ENCODE peak calls at places on chromosomes 1 and 21, in four cellular contexts. One of them, this sample, is unnamed.

GRCh38 chr1:24849653-24850295 is 80.3 kb downstream of the RUNX3 start:
- DNase-seq in CD8-positive, alpha-beta T cell: no peak
- DNase-seq in endothelial cell: peak
- DNase-seq in WTC11: no peak
- DNase-seq in this sample: no peak

GRCh38 chr1:34879230-34879629 is 19.7 kb upstream of the SMIM12 start:
- DNase-seq in CD8-positive, alpha-beta T cell: no peak
- DNase-seq in endothelial cell: no peak
- DNase-seq in WTC11: peak
- DNase-seq in this sample: no peak

GRCh38 chr1:23614128-23614660 is 54.9 kb upstream of the ID3 start:
- DNase-seq in CD8-positive, alpha-beta T cell: no peak
- DNase-seq in WTC11: no peak
- DNase-seq in endothelial cell: no peak
- DNase-seq in this sample: no peak

GRCh38 chr1:65953170-65953569 is 160.5 kb downstream of the PDE4B start:
- DNase-seq in endothelial cell: no peak
- DNase-seq in CD8-positive, alpha-beta T cell: no peak
- DNase-seq in WTC11: no peak
- DNase-seq in this sample: no peak

GRCh38 chr21:44677881-44678280 is 4.1 kb downstream of the KRTAP12-1 start:
- DNase-seq in CD8-positive, alpha-beta T cell: no peak
- DNase-seq in WTC11: no peak
- DNase-seq in endothelial cell: no peak
- DNase-seq in this sample: no peak

GRCh38 chr1:85411567-85412312 is 53.2 kb downstream of the DDAH1 start:
- DNase-seq in endothelial cell: no peak
- DNase-seq in WTC11: no peak
- DNase-seq in CD8-positive, alpha-beta T cell: no peak
- DNase-seq in this sample: no peak

GRCh38 chr1:61051455-61052392 is 30.6 kb upstream of the NFIA start:
- DNase-seq in WTC11: peak
- DNase-seq in endothelial cell: no peak
- DNase-seq in CD8-positive, alpha-beta T cell: no peak
- DNase-seq in this sample: peak

GRCh38 chr1:16067127-16067768 is 6.2 kb downstream of the FAM131C start:
- DNase-seq in endothelial cell: no peak
- DNase-seq in CD8-positive, alpha-beta T cell: no peak
- DNase-seq in WTC11: no peak
- DNase-seq in this sample: no peak

GRCh38 chr1:204384636-204385354 is 25.1 kb upstream of the PLEKHA6 start:
- DNase-seq in endothelial cell: no peak
- DNase-seq in WTC11: no peak
- DNase-seq in CD8-positive, alpha-beta T cell: no peak
- DNase-seq in this sample: no peak

GRCh38 chr1:204380293-204380831 is 20.6 kb upstream of the PLEKHA6 start:
- DNase-seq in CD8-positive, alpha-beta T cell: no peak
- DNase-seq in WTC11: no peak
- DNase-seq in endothelial cell: no peak
- DNase-seq in this sample: no peak

GRCh38 chr1:204382714-204383083 is 23.0 kb upstream of the PLEKHA6 start:
- DNase-seq in WTC11: no peak
- DNase-seq in CD8-positive, alpha-beta T cell: no peak
- DNase-seq in endothelial cell: no peak
- DNase-seq in this sample: no peak

GRCh38 chr1:204377800-204378608 is 18.3 kb upstream of the PLEKHA6 start:
- DNase-seq in WTC11: peak
- DNase-seq in CD8-positive, alpha-beta T cell: peak
- DNase-seq in endothelial cell: peak
- DNase-seq in this sample: peak

DNA sequence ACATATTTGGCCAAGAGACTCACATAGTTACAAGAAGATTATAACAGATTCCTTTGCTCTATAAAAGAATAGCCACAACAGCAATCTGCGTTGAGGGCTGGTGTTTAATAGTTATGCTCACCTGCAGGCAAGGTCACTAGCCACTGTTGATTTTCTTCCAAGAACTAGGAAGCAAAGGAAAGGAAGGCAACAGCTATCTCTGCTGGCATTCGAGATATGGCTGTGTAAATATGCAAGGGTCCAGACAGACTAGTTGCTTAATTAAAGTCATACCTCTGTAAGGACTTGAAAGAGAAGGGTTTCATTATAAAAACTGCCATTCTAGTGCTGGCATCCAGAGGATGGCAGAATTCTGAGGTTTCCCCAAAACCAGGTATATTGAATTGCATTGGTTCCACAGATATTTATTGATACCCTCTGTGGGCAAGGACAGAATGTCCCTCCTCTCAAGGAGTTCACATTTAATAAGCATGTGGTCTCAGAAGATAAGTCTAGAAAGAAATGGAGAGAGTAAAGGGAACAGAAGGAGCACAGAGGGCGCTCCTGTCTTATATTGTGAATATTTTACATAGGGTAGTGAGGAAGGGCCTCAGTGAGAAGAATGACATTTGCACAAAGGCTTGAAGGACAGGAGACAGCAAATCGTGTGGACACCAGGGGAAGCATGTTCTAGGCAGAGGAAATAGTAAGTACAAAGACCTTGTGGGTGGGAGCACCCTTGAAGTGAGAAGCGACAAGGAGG is 23.6 kb upstream of the PLEKHA6 start:
- DNase-seq in WTC11: no peak
- DNase-seq in endothelial cell: no peak
- DNase-seq in CD8-positive, alpha-beta T cell: no peak
- DNase-seq in this sample: no peak
- TF ChIP-seq CTCF in WTC11: no peak
- TF ChIP-seq CTCF in endothelial cell: no peak
- TF ChIP-seq CTCF in CD8-positive, alpha-beta T cell: no peak
- TF ChIP-seq CTCF in this sample: no peak

DNA sequence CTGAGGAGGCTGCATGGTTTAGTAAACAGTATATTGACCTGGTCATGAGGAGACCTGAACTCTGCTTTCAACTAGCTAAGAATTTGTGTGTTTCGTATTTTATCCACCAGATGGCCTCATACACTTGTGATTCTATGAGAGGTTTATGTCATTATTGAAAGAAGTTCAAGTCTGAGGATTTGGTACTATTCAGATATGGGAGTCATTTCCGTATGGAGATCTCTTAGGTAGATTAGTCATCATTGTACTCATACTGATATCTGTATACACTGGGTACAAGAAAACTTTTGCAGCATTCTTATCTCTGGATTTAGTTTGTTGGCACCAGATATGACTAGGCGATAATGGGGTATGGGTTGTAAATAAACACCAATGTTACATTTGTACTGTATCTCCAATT is 26.6 kb downstream of the ATF6 start:
- DNase-seq in WTC11: no peak
- DNase-seq in endothelial cell: no peak
- DNase-seq in CD8-positive, alpha-beta T cell: no peak
- DNase-seq in this sample: peak
- TF ChIP-seq CTCF in WTC11: peak
- TF ChIP-seq CTCF in endothelial cell: peak
- TF ChIP-seq CTCF in CD8-positive, alpha-beta T cell: peak
- TF ChIP-seq CTCF in this sample: peak

GRCh38 chr1:38090796-38091195 is 44.2 kb upstream of the POU3F1 start:
- DNase-seq in WTC11: no peak
- DNase-seq in endothelial cell: no peak
- DNase-seq in CD8-positive, alpha-beta T cell: no peak
- DNase-seq in this sample: no peak
- TF ChIP-seq CTCF in WTC11: no peak
- TF ChIP-seq CTCF in endothelial cell: no peak
- TF ChIP-seq CTCF in CD8-positive, alpha-beta T cell: no peak
- TF ChIP-seq CTCF in this sample: no peak

DNA sequence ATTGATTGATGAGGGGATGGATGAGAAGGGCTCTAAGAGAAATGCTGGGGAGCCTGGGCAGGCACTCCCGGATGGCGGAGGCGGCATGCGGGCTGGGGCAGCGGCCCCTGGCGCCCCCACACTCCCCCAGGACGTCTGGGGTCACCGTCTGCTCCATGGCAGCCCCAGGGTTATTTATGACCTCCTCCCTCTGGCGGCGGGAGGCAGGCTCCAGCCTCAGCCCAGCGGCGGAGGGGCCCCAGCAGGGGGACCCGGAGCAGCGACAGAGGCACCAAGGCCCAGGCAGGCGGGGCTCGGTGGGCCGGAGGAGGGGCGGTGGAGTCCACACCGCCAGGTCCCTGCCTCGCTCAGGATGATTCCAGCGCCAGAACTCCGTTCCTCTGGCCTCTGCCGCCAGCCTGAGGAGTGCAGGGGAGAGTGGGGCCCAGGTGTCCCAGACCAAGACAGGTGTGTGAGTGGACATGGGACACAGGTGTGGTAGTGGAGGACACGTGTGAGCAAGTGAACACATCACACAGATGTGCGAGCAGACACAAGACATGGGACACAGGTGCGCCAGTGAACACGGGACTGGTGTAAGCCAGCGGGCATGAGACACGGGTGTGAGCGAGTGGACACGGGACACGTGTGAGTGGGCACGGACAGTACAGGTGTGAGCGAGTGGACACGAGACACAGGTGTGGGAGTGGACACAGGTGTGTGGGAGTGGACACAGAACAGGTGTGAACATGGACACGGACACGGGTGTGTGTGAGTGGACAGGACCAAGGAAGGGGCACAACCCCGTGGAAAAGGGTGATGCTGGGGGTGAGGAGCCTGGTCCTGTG is 2.5 kb upstream of the SAMD11 start:
- DNase-seq in endothelial cell: peak
- DNase-seq in CD8-positive, alpha-beta T cell: no peak
- DNase-seq in WTC11: peak
- DNase-seq in this sample: peak
- TF ChIP-seq CTCF in endothelial cell: no peak
- TF ChIP-seq CTCF in CD8-positive, alpha-beta T cell: no peak
- TF ChIP-seq CTCF in WTC11: no peak
- TF ChIP-seq CTCF in this sample: peak

GRCh38 chr1:1407101-1407956 is at the start of gene MRPL20:
- DNase-seq in endothelial cell: peak
- DNase-seq in CD8-positive, alpha-beta T cell: peak
- DNase-seq in WTC11: peak
- DNase-seq in this sample: peak
- TF ChIP-seq CTCF in endothelial cell: no peak
- TF ChIP-seq CTCF in CD8-positive, alpha-beta T cell: no peak
- TF ChIP-seq CTCF in WTC11: no peak
- TF ChIP-seq CTCF in this sample: no peak

GRCh38 chr1:19720174-19720573 is 55.5 kb downstream of the HTR6 start:
- DNase-seq in CD8-positive, alpha-beta T cell: no peak
- DNase-seq in endothelial cell: no peak
- DNase-seq in WTC11: no peak
- DNase-seq in this sample: no peak

GRCh38 chr1:19717467-19717866 is 52.8 kb downstream of the HTR6 start:
- DNase-seq in endothelial cell: no peak
- DNase-seq in CD8-positive, alpha-beta T cell: no peak
- DNase-seq in WTC11: no peak
- DNase-seq in this sample: no peak

GRCh38 chr1:19710825-19711611 is 46.3 kb downstream of the HTR6 start:
- DNase-seq in CD8-positive, alpha-beta T cell: no peak
- DNase-seq in WTC11: no peak
- DNase-seq in endothelial cell: no peak
- DNase-seq in this sample: peak

GRCh38 chr1:19712928-19713327 is 48.3 kb downstream of the HTR6 start:
- DNase-seq in WTC11: no peak
- DNase-seq in endothelial cell: no peak
- DNase-seq in CD8-positive, alpha-beta T cell: no peak
- DNase-seq in this sample: no peak

DNA sequence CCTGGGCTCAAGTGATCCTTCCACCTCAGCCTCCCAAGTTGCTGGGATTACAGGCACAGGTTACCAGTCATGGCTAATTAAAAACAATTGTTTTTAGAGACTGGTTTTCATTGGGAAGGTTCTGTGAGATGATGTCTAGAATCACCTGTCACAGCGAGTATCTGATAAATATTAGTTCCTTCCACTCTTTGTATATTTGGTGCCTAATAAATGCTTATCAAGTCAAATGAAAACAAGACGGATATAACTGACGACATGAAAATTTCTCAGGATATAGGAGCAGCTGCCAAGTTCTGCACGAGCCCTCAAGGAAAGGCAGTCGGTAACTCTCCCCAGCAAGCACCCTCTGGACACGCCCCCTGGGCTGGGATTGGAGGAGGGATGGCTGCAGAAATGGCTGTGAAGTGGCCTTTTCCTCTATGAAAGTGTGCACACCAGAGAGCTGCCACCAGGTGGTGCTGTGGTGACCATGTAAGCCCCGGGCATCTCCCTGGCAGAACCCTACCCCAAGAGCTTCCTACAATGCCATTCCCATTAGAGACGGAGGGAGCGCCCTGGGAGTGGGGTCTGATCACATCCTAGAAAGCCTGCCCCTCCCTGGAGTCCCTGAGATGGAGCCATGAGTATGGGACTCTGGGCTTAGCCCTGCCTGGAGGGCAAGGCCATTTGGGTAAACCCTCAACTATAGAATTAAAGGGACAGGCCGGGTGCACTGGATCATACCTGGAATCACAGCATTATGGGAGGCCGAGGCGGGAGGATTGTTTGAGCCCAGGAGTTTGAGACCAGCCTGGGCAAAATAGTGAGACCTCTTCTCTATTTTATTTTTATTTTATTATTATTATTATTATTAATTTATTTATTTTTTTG is 50.9 kb downstream of the HTR6 start:
- DNase-seq in endothelial cell: peak
- DNase-seq in WTC11: peak
- DNase-seq in CD8-positive, alpha-beta T cell: peak
- DNase-seq in this sample: peak
- TF ChIP-seq CTCF in endothelial cell: peak
- TF ChIP-seq CTCF in WTC11: peak
- TF ChIP-seq CTCF in CD8-positive, alpha-beta T cell: peak
- TF ChIP-seq CTCF in this sample: peak

DNA sequence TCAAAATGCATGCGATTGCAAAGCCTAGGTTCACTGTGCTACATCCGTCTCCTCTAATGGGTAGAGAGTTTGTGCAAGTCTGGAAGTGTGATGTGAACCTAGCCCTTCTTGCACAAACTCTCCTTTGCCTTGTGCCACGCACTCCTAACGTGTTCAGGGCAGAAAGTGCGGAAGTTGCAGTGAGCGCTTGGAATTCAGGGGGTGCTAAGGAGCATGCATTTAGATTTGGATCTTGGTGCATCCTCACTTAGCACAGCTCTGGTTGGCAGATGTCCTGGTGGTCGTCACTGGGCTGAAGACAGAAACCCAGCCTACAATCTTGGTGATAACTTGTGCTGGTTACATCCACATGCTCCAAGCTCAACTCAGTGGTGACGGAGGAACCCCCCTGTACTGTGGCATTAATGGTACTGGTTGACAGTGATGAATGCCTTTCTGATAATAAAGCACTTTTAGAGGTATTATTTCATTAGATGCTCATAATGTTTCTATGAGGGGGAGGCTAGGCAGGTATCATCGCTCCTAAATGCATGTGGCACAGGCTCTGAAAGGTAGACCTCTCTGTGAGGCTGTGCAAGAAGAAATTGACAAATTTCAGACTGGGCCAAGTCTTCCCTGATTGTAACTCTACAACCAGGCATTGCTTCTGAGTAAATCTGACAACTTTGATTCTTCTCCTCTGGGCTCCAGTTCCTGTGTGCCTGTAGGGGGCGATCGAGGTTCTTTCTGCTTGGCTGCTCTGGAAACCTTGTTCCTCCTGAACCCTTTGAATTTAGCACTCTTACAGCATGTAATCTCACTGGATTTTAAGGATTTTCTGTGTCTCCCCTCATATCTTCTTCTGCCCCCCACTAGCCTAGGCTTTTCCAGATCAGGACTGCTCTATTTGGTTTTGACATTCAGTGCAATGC is 40.6 kb downstream of the MAPKAPK2 start:
- DNase-seq in endothelial cell: peak
- DNase-seq in CD8-positive, alpha-beta T cell: peak
- DNase-seq in WTC11: peak
- DNase-seq in this sample: peak
- TF ChIP-seq CTCF in endothelial cell: no peak
- TF ChIP-seq CTCF in CD8-positive, alpha-beta T cell: peak
- TF ChIP-seq CTCF in WTC11: peak
- TF ChIP-seq CTCF in this sample: peak

GRCh38 chr1:156832434-156832833 is 15.8 kb upstream of the SH2D2A start:
- DNase-seq in CD8-positive, alpha-beta T cell: no peak
- DNase-seq in WTC11: no peak
- DNase-seq in endothelial cell: no peak
- DNase-seq in this sample: no peak
- TF ChIP-seq CTCF in CD8-positive, alpha-beta T cell: no peak
- TF ChIP-seq CTCF in WTC11: no peak
- TF ChIP-seq CTCF in endothelial cell: no peak
- TF ChIP-seq CTCF in this sample: no peak

This sample was measured in nephron progenitor cell.